ENCODE peak calls at places on chromosomes 2 and 18, in four cellular contexts. Y is K562, T is HepG2, Q is HCT116. K is an unnamed sample.

GRCh38 chr2:10008809-10009176 is 34.6 kb upstream of the KLF11 start:
- DNase-seq in Y (peak; percentile 28), T (no peak), Q (no peak), K (no peak)

GRCh38 chr18:48947583-48947982 is 3.2 kb downstream of the SMAD7 start:
- DNase-seq in Y (no peak), T (no peak), Q (no peak), K (no peak)

GRCh38 chr2:86021396-86022378 is 84.0 kb downstream of the POLR1A start:
- DNase-seq in Y (no peak), T (no peak), Q (no peak), K (no peak)

GRCh38 chr2:223944166-223944703 is 900 bp downstream of the WDFY1 start:
- DNase-seq in Y (peak; percentile 46), T (peak; percentile 51), Q (no peak), K (no peak)

GRCh38 chr2:122034797-122035196 is 279.3 kb downstream of the TSN start:
- DNase-seq in Y (no peak), T (no peak), Q (no peak), K (no peak)

GRCh38 chr2:152655880-152656279 is 61.4 kb downstream of the PRPF40A start:
- DNase-seq in Y (no peak), T (no peak), Q (no peak), K (no peak)

GRCh38 chr2:133264951-133265949 is 303.0 kb downstream of the NCKAP5 start:
- DNase-seq in Y (no peak), T (no peak), Q (no peak), K (no peak)

GRCh38 chr2:95525294-95526035 is 40.9 kb upstream of the TRIM43B start:
- DNase-seq in Y (no peak), T (no peak), Q (no peak), K (no peak)

GRCh38 chr2:160465406-160465805 is 28.2 kb downstream of the RBMS1 start:
- DNase-seq in Y (no peak), T (no peak), Q (no peak), K (no peak)

GRCh38 chr2:67210430-67210829 is 186.7 kb upstream of the ETAA1 start:
- DNase-seq in Y (no peak), T (no peak), Q (no peak), K (no peak)

GRCh38 chr2:35830833-35831232 is 524.7 kb upstream of the CRIM1 start:
- DNase-seq in Y (no peak), T (no peak), Q (no peak), K (no peak)

GRCh38 chr2:102707796-102708713 is 53.8 kb upstream of the TMEM182 start:
- DNase-seq in Y (no peak), T (no peak), Q (no peak), K (no peak)

GRCh38 chr2:102703305-102703704 is 58.5 kb upstream of the TMEM182 start:
- DNase-seq in Y (no peak), T (no peak), Q (no peak), K (no peak)

GRCh38 chr2:102703748-102704147 is 58.1 kb upstream of the TMEM182 start:
- DNase-seq in Y (peak; percentile 28), T (peak; percentile 33), Q (peak; percentile 23), K (peak; percentile 39)

GRCh38 chr2:102704531-102704930 is 57.3 kb upstream of the TMEM182 start:
- DNase-seq in Y (no peak), T (no peak), Q (no peak), K (no peak)

DNA sequence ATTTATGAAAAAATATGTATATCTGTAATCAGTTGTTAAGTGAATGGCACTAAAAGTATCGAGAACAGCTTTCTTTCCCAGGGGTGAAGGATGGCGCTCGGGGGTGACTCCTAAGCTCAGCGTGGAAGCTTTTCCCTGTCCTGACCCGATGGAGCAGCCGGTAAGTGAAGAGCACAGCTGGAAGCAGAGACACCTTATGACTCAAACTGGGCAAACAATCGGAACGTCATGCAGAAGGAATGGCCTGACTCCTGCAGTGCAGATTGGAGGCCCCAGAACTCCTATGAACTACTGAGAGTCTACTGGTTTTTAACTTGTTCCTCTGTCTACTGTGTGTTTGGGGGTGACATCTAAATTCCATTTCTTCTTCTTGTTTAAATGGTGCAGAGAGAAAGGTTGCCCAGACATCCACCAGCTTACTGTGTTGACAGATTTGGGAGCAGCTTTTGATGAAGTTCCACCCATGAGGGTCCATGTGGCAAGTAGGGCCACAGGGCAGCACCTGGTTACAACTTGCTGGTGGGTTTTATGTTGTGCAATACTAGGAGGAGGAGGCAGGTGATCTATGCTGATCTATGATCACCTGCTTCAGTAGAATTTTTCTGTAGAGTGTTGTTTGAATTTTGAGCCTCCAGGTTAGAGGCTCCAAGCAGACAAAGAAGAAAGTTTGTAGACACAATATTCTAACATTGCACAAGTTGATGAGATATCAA is 52.8 kb upstream of the TMEM182 start:
- DNase-seq in Y (no peak), T (peak; percentile 80), Q (peak; percentile 67), K (peak; percentile 61)
- TF ChIP-seq TCF7L2 in Y (no peak), T (no peak), Q (no peak), K (no peak)

GRCh38 chr2:226118471-226119429 is 680.9 kb downstream of the IRS1 start:
- DNase-seq in Y (no peak), T (peak; percentile 81), Q (peak; percentile 89), K (peak; percentile 82)
- TF ChIP-seq POLR2AphosphoS5 in Y (no peak), T (no peak), Q (peak; percentile 63), K (peak; percentile 60)

GRCh38 chr18:46469186-46469915 is 187.7 kb downstream of the LOXHD1 start:
- DNase-seq in Y (no peak), T (no peak), Q (no peak), K (no peak)
- TF ChIP-seq TCF7L2 in Y (no peak), T (no peak), Q (no peak), K (no peak)

DNA sequence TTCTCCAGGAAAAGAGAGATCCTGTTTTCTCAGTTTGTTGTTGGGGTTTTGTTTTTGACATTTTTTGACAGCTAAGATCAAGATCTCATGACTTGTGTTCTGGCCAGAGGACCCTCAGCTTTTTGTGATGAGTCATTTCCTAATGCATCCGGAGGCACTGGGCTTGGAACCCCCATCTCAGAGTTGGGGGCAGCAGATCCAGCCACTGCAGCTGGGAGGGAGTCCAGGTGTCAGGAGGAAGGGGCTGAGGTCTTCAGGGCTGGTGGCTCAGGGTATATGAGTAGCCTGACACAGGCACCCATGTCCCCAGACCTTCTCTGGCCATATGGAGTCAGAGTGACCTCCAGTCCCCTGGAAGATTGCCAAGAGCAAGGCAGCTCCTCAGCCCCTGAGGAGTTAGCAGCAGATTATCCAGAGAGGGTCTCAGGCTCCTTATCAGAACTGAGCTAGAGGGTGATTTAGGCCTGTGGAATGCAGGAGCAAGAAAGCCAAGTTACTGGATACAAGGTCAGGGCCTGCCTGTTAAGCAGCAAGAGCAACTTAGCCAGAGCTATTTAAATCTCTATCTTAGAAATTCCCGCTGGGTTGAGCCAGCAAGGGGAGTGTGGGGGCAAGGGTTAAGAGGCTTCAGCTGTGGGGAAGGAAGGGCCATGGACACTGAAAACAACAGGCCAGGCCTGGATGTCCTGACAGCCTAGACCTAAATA is 62.4 kb downstream of the TANC1 start:
- DNase-seq in Y (peak; percentile 36), T (peak; percentile 10), Q (peak; percentile 23), K (no peak)
- TF ChIP-seq POLR2AphosphoS5 in Y (no peak), T (no peak), Q (no peak), K (no peak)

DNA sequence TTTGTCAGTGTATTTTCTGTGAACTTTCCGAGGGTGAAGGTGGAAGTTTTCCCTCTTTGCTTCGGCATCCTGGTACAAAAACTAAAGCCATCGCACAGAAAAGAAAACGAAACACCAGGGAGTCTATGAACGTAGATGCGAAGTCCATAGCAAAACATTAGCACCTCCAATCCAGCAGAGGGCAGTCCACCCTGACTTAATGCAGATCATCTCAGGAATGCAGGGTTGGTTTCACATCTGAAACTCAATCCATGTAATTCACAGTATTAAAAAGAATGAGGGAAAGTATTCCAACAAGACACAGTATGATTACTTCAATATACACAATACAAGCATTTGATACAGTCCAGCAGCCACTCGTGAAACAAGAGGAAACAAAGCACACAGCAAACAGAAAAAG is 70.8 kb downstream of the RTP5 start:
- DNase-seq in Y (peak; percentile 43), T (peak; percentile 31), Q (peak; percentile 8), K (no peak)
- TF ChIP-seq TCF7L2 in Y (no peak), T (no peak), Q (no peak), K (no peak)

GRCh38 chr2:28394331-28394877 is 1.7 kb downstream of the FOSL2 start:
- DNase-seq in Y (no peak), T (no peak), Q (no peak), K (no peak)
- TF ChIP-seq POLR2AphosphoS5 in Y (no peak), T (no peak), Q (no peak), K (no peak)

GRCh38 chr2:22694300-22694699 is 690.7 kb upstream of the KLHL29 start:
- DNase-seq in Y (no peak), T (no peak), Q (no peak), K (no peak)

GRCh38 chr2:22697054-22697453 is 687.9 kb upstream of the KLHL29 start:
- DNase-seq in Y (no peak), T (no peak), Q (no peak), K (no peak)

GRCh38 chr2:22694856-22695255 is 690.1 kb upstream of the KLHL29 start:
- DNase-seq in Y (no peak), T (no peak), Q (no peak), K (no peak)

GRCh38 chr2:22691666-22692065 is 693.3 kb upstream of the KLHL29 start:
- DNase-seq in Y (no peak), T (no peak), Q (no peak), K (no peak)

GRCh38 chr2:22692751-22693150 is 692.2 kb upstream of the KLHL29 start:
- DNase-seq in Y (no peak), T (no peak), Q (no peak), K (no peak)
- TF ChIP-seq TCF7L2 in Y (no peak), T (no peak), Q (no peak), K (no peak)

GRCh38 chr18:60372598-60372997 is at the start of gene MC4R:
- DNase-seq in Y (no peak), T (no peak), Q (peak; percentile 48), K (no peak)
- TF ChIP-seq POLR2AphosphoS5 in Y (no peak), T (no peak), Q (peak; percentile 13), K (no peak)

K was measured in Panc1.